ENCODE peak calls at places on chromosomes 7 and 10, in six cellular contexts. F is cardiac muscle cell, B is left lung, R is brain microvascular endothelial cell, K is HL-60, P is suprapubic skin. J is an unnamed sample.

GRCh38 chr10:30374353-30374752 is 25.3 kb upstream of the MTPAP start:
- DNase-seq in F (no peak), B (no peak), R (no peak), K (no peak), P (no peak), J (no peak)

GRCh38 chr7:37071124-37071523 is 346.8 kb upstream of the AOAH start:
- DNase-seq in F (no peak), B (no peak), R (no peak), K (no peak), P (no peak), J (no peak)

GRCh38 chr10:1120761-1121160 is 64.6 kb downstream of the WDR37 start:
- DNase-seq in F (no peak), B (no peak), R (no peak), K (no peak), P (no peak), J (no peak)

GRCh38 chr7:45726883-45727282 is 146.0 kb downstream of the CCDC201 start:
- DNase-seq in F (no peak), B (no peak), R (no peak), K (no peak), P (no peak), J (no peak)

GRCh38 chr7:35565927-35566326 is 129.0 kb downstream of the HERPUD2 start:
- DNase-seq in F (peak), B (no peak), R (no peak), K (no peak), P (no peak), J (no peak)

GRCh38 chr7:155007947-155008346 is 5.0 kb upstream of the PAXIP1 start:
- DNase-seq in F (peak), B (no peak), R (no peak), K (peak), P (no peak), J (no peak)

GRCh38 chr7:78760620-78761355 is 692.7 kb downstream of the MAGI2 start:
- DNase-seq in F (no peak), B (no peak), R (no peak), K (no peak), P (no peak), J (no peak)

GRCh38 chr10:44998146-44998631 is 2.5 kb upstream of the ZNF22 start:
- DNase-seq in F (peak), B (no peak), R (peak), K (no peak), P (no peak), J (no peak)

GRCh38 chr10:92284112-92284704 is 6.7 kb downstream of the CPEB3 start:
- DNase-seq in F (peak), B (no peak), R (peak), K (no peak), P (no peak), J (no peak)

GRCh38 chr7:142372727-142373126 is 114.9 kb upstream of the PRSS58 start:
- DNase-seq in F (no peak), B (no peak), R (no peak), K (no peak), P (no peak), J (no peak)

GRCh38 chr10:126640391-126640790 is 30.1 kb downstream of the C10orf90 start:
- DNase-seq in F (peak), B (no peak), R (no peak), K (no peak), P (no peak), J (no peak)

GRCh38 chr7:19390795-19391194 is 245.6 kb upstream of the FERD3L start:
- DNase-seq in F (no peak), B (no peak), R (no peak), K (no peak), P (no peak), J (no peak)

GRCh38 chr7:76352193-76352592 is 6.6 kb downstream of the YWHAG start:
- DNase-seq in F (no peak), B (no peak), R (no peak), K (no peak), P (no peak), J (no peak)

GRCh38 chr10:132175401-132175800 is 11.3 kb upstream of the DPYSL4 start:
- DNase-seq in F (no peak), B (no peak), R (no peak), K (no peak), P (no peak), J (no peak)

GRCh38 chr7:97145068-97145467 is 27.6 kb downstream of the SDHAF3 start:
- DNase-seq in F (peak), B (no peak), R (no peak), K (no peak), P (no peak), J (no peak)

DNA sequence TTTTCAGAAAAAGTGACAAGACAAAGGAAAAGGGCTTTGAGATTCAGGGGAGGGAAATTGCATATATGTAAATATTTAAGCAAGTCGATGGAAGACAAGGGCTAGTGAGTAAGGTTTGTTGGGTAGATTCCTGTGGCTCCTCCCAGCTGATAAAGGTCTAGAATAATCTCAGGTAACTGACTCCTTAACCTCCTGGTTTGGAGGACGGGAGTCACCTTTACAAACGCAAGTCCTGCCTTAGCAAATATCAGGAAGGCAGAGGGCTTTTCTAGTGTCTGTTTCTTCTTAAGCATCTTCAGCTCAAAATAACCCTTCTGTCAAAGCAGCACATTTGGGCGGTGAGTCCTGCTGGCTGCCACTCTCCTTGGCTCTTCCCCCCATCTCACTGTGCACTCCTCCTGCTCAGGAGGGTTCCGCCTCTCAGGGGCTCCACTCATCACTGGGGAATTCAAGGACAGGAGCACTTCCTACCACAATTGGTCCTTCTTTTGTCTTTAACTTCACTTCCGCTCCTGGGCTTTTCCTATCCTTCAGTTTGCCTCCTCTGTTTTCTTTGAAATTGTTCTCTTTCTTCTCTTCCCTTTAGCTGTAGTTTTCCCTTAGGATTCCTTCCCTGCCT is 496.3 kb upstream of the KLF6 start:
- DNase-seq in F (no peak), B (no peak), R (no peak), K (no peak), P (no peak), J (no peak)
- H3K27ac ChIP-seq in F (no peak), B (peak), R (no peak), K (no peak), P (peak), J (no peak)

DNA sequence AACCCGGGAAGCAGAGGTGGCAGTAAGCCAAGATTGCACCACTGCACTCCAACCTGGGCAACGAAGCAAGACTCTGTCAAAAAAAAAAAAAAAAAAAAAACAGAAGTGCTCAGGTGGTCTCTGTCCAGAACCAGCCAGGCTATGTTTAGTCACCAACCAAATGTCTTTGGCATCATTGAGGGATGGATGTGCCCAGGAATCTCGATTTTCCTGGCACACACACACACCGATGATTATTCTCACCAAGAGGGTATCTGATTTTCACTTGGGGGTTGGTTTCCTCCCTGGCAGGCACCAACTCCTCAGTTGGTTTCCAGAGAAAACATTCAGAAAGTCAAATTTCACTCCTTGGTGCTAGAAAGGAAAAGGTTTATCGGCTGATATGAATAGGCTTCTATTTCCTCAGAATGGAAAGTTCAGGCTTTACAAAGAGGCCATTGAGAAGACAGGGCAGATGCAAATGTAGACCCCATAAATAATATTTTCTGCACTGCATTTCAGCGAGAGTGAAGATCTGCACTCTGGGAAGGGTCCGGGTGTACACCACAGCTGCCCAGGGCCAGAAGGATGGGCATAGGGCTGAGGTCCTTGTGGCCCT is 154.8 kb downstream of the TNS3 start:
- DNase-seq in F (no peak), B (no peak), R (no peak), K (no peak), P (no peak), J (no peak)
- H3K27ac ChIP-seq in F (no peak), B (no peak), R (no peak), K (no peak), P (no peak), J (no peak)

GRCh38 chr7:362416-363096 is 72.6 kb downstream of the FOXL3 start:
- DNase-seq in F (peak), B (no peak), R (no peak), K (no peak), P (no peak), J (no peak)
- H3K27ac ChIP-seq in F (no peak), B (no peak), R (no peak), K (no peak), P (no peak), J (no peak)

GRCh38 chr7:27125986-27126394 is 4.6 kb downstream of the HOXA4 start:
- DNase-seq in F (no peak), B (no peak), R (no peak), K (no peak), P (no peak), J (no peak)

GRCh38 chr7:27123477-27124053 is 7.0 kb downstream of the HOXA4 start:
- DNase-seq in F (no peak), B (no peak), R (no peak), K (no peak), P (peak), J (no peak)

GRCh38 chr7:27126596-27127327 is 3.8 kb downstream of the HOXA4 start:
- DNase-seq in F (no peak), B (no peak), R (no peak), K (no peak), P (no peak), J (no peak)

GRCh38 chr7:27124096-27124978 is 6.2 kb downstream of the HOXA4 start:
- DNase-seq in F (no peak), B (peak), R (no peak), K (no peak), P (no peak), J (no peak)

GRCh38 chr7:27124979-27125689 is 5.4 kb downstream of the HOXA4 start:
- DNase-seq in F (no peak), B (no peak), R (no peak), K (no peak), P (no peak), J (no peak)
- H3K27ac ChIP-seq in F (no peak), B (peak), R (no peak), K (no peak), P (no peak), J (no peak)

DNA sequence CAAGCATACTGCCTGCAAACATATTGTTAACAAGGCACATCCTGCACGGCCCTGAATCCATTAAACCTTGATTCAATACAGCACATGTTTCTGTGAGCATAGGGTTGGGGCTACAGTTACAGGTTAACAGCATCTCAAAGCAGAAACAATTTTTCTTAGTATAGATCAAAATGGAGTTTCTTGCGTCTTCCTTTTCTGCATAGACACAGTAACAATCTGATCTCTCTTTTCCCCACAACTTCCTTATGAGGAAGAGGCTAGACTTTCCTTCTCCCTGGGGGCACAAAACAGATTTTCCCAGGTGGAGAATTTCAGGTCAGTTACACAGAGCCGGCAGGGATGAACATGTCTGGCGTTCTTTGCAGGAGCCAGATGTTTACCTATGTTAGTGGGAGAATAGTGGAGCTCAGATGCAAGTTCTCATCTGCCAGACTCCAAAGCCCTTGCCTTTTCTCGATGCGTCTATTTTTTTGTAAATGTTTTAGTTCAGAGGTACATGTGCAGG is 37.5 kb upstream of the PFKFB3 start:
- DNase-seq in F (no peak), B (no peak), R (no peak), K (no peak), P (no peak), J (no peak)
- H3K27ac ChIP-seq in F (peak), B (peak), R (no peak), K (no peak), P (peak), J (no peak)

GRCh38 chr10:99595770-99596465 is 24.3 kb downstream of the SLC25A28 start:
- DNase-seq in F (no peak), B (no peak), R (no peak), K (no peak), P (no peak), J (no peak)
- H3K27ac ChIP-seq in F (no peak), B (no peak), R (no peak), K (no peak), P (no peak), J (no peak)

DNA sequence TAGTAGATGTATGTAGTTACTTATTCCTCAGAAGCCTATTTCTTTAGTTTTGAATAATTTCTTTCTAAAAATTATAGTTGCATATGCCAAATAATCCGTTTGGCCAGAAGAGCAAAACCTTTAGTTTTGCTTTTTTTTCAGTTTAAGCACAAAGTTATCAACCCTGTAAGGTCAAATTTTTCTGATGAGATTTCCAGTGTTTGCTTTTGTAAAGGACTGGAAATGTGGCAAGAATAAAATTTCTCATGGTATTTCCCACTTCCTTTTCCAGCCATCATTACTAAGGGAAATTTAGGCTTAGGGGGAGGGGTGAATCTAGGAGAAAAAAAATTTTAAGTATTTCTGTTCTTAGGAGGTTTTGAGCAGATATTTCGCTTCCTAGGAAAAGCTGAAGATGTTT is 7.6 kb downstream of the CALD1 start:
- DNase-seq in F (peak), B (no peak), R (no peak), K (no peak), P (no peak), J (no peak)
- H3K27ac ChIP-seq in F (peak), B (no peak), R (peak), K (no peak), P (no peak), J (no peak)

GRCh38 chr7:55060690-55061414 is 42.0 kb downstream of the EGFR start:
- DNase-seq in F (peak), B (no peak), R (no peak), K (no peak), P (no peak), J (no peak)

GRCh38 chr7:55056577-55057480 is 38.0 kb downstream of the EGFR start:
- DNase-seq in F (peak), B (no peak), R (peak), K (no peak), P (no peak), J (no peak)

GRCh38 chr7:55058314-55058713 is 39.5 kb downstream of the EGFR start:
- DNase-seq in F (no peak), B (no peak), R (no peak), K (no peak), P (no peak), J (no peak)

GRCh38 chr7:55060085-55060484 is 41.3 kb downstream of the EGFR start:
- DNase-seq in F (no peak), B (no peak), R (no peak), K (no peak), P (no peak), J (no peak)

GRCh38 chr7:55059006-55059405 is 40.2 kb downstream of the EGFR start:
- DNase-seq in F (no peak), B (no peak), R (no peak), K (no peak), P (no peak), J (no peak)
- H3K27ac ChIP-seq in F (no peak), B (no peak), R (no peak), K (no peak), P (no peak), J (no peak)